ENCODE peak calls at places on chromosome 19, in eight cellular contexts. J is BE2C, S is GM23338, E is breast epithelium, M is AG09319, L is brain microvascular endothelial cell, K is neural crest cell, I is epithelial cell of esophagus. N is an unnamed sample.

GRCh38 chr19:33377586-33378475 is 4.3 kb downstream of the CEBPG start:
- DNase-seq in J (peak), S (no peak), E (no peak), M (no peak), L (no peak), K (no peak), I (no peak), N (peak)

GRCh38 chr19:8505680-8506401 is 3.4 kb upstream of the PRAM1 start:
- DNase-seq in J (peak), S (peak), E (peak), M (no peak), L (peak), K (peak), I (peak), N (peak)

GRCh38 chr19:45667620-45668341 is at the start of gene GIPR:
- DNase-seq in J (peak), S (peak), E (peak), M (no peak), L (peak), K (peak), I (peak), N (peak)

GRCh38 chr19:5572556-5573286 is 5.0 kb upstream of the TINCR start:
- DNase-seq in J (no peak), S (no peak), E (no peak), M (no peak), L (no peak), K (no peak), I (no peak), N (no peak)

GRCh38 chr19:41161903-41162302 is 31.1 kb upstream of the CYP2S1 start:
- DNase-seq in J (peak), S (peak), E (no peak), M (no peak), L (no peak), K (no peak), I (no peak), N (no peak)

GRCh38 chr19:34184880-34185491 is 12.7 kb downstream of the LSM14A start:
- DNase-seq in J (no peak), S (no peak), E (no peak), M (no peak), L (no peak), K (no peak), I (no peak), N (peak)

GRCh38 chr19:14786421-14786851 is 8.1 kb upstream of the ADGRE2 start:
- DNase-seq in J (peak), S (peak), E (no peak), M (no peak), L (no peak), K (peak), I (no peak), N (no peak)

GRCh38 chr19:21135433-21135832 is 6.4 kb upstream of the ZNF431 start:
- DNase-seq in J (no peak), S (no peak), E (no peak), M (no peak), L (no peak), K (no peak), I (no peak), N (no peak)

GRCh38 chr19:43983912-43984686 is at the start of gene ZNF155:
- DNase-seq in J (peak), S (peak), E (peak), M (peak), L (peak), K (peak), I (peak), N (peak)

GRCh38 chr19:2059422-2060201 is 8.6 kb upstream of the MKNK2 start:
- DNase-seq in J (peak), S (no peak), E (peak), M (peak), L (peak), K (peak), I (peak), N (peak)

GRCh38 chr19:7182489-7182888 is 111.7 kb downstream of the INSR start:
- DNase-seq in J (no peak), S (no peak), E (no peak), M (no peak), L (no peak), K (no peak), I (no peak), N (no peak)

GRCh38 chr19:736125-736524 is 14.8 kb upstream of the MISP start:
- DNase-seq in J (no peak), S (no peak), E (no peak), M (no peak), L (no peak), K (no peak), I (no peak), N (no peak)

GRCh38 chr19:734716-735115 is 16.2 kb upstream of the MISP start:
- DNase-seq in J (no peak), S (no peak), E (no peak), M (no peak), L (no peak), K (no peak), I (no peak), N (no peak)

GRCh38 chr19:739998-740715 is 10.8 kb upstream of the MISP start:
- DNase-seq in J (no peak), S (no peak), E (no peak), M (no peak), L (no peak), K (no peak), I (no peak), N (no peak)

GRCh38 chr19:738509-739128 is 12.3 kb upstream of the MISP start:
- DNase-seq in J (no peak), S (no peak), E (no peak), M (no peak), L (no peak), K (no peak), I (no peak), N (no peak)

GRCh38 chr19:737591-738093 is 13.3 kb upstream of the MISP start:
- DNase-seq in J (peak), S (peak), E (no peak), M (no peak), L (no peak), K (peak), I (peak), N (peak)
- TF ChIP-seq CTCF in J (peak), S (peak), E (peak), M (peak), L (peak), K (peak), I (peak), N (peak)

GRCh38 chr19:31985001-31985605 is 360.3 kb upstream of the ZNF507 start:
- DNase-seq in J (no peak), S (no peak), E (no peak), M (no peak), L (no peak), K (no peak), I (no peak), N (no peak)

GRCh38 chr19:31983647-31984046 is 361.8 kb upstream of the ZNF507 start:
- DNase-seq in J (no peak), S (no peak), E (no peak), M (no peak), L (no peak), K (no peak), I (no peak), N (no peak)

GRCh38 chr19:31991984-31992655 is 353.3 kb upstream of the ZNF507 start:
- DNase-seq in J (no peak), S (no peak), E (no peak), M (no peak), L (no peak), K (no peak), I (no peak), N (no peak)

GRCh38 chr19:31992750-31993149 is 352.7 kb upstream of the ZNF507 start:
- DNase-seq in J (no peak), S (no peak), E (no peak), M (no peak), L (no peak), K (no peak), I (no peak), N (no peak)

GRCh38 chr19:31988256-31988655 is 357.2 kb upstream of the ZNF507 start:
- DNase-seq in J (no peak), S (no peak), E (no peak), M (no peak), L (no peak), K (no peak), I (no peak), N (no peak)
- TF ChIP-seq CTCF in J (no peak), S (no peak), E (no peak), M (no peak), L (no peak), K (no peak), I (no peak), N (no peak)

GRCh38 chr19:843180-843835 is 2.5 kb downstream of the PRTN3 start:
- DNase-seq in J (no peak), S (peak), E (no peak), M (no peak), L (no peak), K (no peak), I (peak), N (no peak)
- TF ChIP-seq CTCF in J (peak), S (no peak), E (no peak), M (no peak), L (peak), K (peak), I (peak), N (no peak)

GRCh38 chr19:56667311-56667870 is 4.2 kb downstream of the ZNF835 start:
- DNase-seq in J (no peak), S (no peak), E (no peak), M (no peak), L (no peak), K (no peak), I (no peak), N (no peak)

GRCh38 chr19:56668676-56669075 is 2.9 kb downstream of the ZNF835 start:
- DNase-seq in J (no peak), S (no peak), E (no peak), M (no peak), L (no peak), K (no peak), I (no peak), N (no peak)

GRCh38 chr19:56670961-56671612 is 470 bp downstream of the ZNF835 start:
- DNase-seq in J (no peak), S (no peak), E (no peak), M (no peak), L (no peak), K (no peak), I (no peak), N (no peak)

GRCh38 chr19:56671613-56671994 is at the start of gene ZNF835:
- DNase-seq in J (no peak), S (peak), E (peak), M (no peak), L (peak), K (no peak), I (peak), N (peak)

GRCh38 chr19:56670401-56670960 is 1.1 kb downstream of the ZNF835 start:
- DNase-seq in J (no peak), S (no peak), E (no peak), M (no peak), L (no peak), K (no peak), I (no peak), N (no peak)
- TF ChIP-seq CTCF in J (no peak), S (no peak), E (no peak), M (no peak), L (no peak), K (no peak), I (no peak), N (no peak)

DNA sequence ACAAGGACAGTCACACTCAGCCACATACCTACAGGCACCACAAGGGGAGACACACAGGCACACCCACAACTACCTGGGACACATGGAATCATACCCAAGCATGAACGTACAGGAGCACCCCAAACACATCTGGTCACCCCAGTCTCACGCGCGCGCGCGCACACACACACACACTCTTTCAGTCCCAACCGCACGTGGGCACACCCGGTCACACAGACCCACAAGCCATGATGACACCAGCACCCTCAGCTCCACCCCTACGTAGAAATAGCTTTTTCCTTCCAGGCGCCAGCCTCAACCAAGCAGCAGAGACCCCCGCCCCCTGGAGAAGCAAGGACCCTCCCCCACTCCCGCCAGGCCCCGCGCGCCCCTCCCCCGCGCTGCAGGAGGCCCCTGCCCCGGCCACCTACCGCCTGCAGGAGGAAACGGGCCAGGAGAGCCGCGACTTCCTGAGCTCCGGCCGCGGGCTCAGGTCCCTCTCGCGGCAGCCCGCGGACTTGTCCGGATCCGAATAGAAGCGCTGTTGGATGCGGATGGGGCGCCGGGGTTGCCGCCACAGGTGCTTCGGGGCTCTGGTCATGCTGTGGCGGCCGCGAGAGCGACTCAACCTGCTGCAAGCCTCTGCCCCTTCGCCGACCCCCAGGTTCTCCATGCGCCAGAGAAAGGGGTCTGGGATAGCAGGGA is 6.4 kb upstream of the PDE4C start:
- DNase-seq in J (peak), S (peak), E (no peak), M (no peak), L (no peak), K (no peak), I (peak), N (no peak)
- TF ChIP-seq CTCF in J (peak), S (peak), E (no peak), M (no peak), L (peak), K (peak), I (no peak), N (no peak)

DNA sequence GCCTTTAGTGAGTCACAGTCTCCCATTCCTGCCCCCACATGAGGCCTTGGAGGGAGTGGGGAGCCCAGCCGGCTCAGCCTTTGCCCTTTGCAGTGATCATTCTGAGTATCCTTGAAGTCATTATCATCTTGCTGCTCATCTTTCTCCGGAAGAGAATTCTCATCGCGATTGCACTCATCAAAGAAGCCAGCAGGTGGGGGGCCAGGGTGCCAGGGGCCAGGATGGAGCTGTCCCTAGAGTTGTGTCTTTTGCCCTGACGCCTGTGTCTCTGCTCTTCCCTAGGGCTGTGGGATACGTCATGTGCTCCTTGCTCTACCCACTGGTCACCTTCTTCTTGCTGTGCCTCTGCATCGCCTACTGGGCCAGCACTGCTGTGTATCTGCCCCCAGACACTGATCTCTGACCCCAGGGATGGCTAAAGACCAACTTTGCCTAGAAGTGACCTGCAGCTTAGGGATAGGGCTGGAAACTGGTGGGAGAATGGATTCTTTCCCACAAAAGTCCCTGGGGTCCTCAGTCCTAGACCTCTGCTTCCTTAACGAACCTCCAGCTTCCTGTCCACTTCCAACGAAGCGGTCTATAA is 9.6 kb downstream of the SLC44A2 start:
- DNase-seq in J (no peak), S (peak), E (no peak), M (no peak), L (no peak), K (no peak), I (no peak), N (no peak)
- TF ChIP-seq CTCF in J (no peak), S (no peak), E (no peak), M (no peak), L (no peak), K (no peak), I (no peak), N (no peak)

DNA sequence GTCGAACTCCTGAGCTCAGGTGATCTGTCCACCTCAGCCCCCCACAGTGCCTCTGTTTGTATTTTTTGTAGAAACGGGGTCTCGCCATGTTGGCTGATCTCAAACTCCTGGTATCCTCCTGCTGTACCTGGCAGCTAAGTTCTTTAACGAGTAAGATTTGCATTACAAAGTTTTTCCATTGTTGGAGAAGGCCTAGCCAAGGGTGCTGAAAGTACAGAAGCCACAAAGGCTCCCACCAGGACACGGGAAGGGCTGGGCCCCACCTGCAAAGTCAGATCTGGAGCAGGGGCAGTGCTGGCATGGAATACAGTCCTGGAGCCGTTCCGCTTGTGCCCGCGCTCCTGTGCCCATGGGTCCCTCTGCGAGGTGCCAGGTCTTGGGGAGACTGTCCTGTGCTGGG is 12.1 kb downstream of the FZR1 start:
- DNase-seq in J (no peak), S (peak), E (no peak), M (no peak), L (no peak), K (no peak), I (no peak), N (no peak)
- TF ChIP-seq CTCF in J (no peak), S (no peak), E (no peak), M (no peak), L (no peak), K (no peak), I (no peak), N (no peak)

GRCh38 chr19:36330226-36330625 is 48.8 kb downstream of the ZFP14 start:
- DNase-seq in J (no peak), S (no peak), E (no peak), M (no peak), L (no peak), K (no peak), I (no peak), N (no peak)
- TF ChIP-seq CTCF in J (no peak), S (no peak), E (no peak), M (no peak), L (no peak), K (no peak), I (no peak), N (no peak)

GRCh38 chr19:29587059-29587458 is 19.0 kb upstream of the POP4 start:
- DNase-seq in J (no peak), S (no peak), E (no peak), M (no peak), L (no peak), K (no peak), I (no peak), N (no peak)

GRCh38 chr19:29587518-29587986 is 18.5 kb upstream of the POP4 start:
- DNase-seq in J (no peak), S (no peak), E (no peak), M (no peak), L (peak), K (no peak), I (peak), N (peak)

GRCh38 chr19:29588095-29588494 is 18.0 kb upstream of the POP4 start:
- DNase-seq in J (no peak), S (no peak), E (no peak), M (no peak), L (no peak), K (no peak), I (no peak), N (no peak)

GRCh38 chr19:29583196-29584006 is 22.7 kb upstream of the POP4 start:
- DNase-seq in J (no peak), S (no peak), E (no peak), M (no peak), L (no peak), K (no peak), I (peak), N (peak)

DNA sequence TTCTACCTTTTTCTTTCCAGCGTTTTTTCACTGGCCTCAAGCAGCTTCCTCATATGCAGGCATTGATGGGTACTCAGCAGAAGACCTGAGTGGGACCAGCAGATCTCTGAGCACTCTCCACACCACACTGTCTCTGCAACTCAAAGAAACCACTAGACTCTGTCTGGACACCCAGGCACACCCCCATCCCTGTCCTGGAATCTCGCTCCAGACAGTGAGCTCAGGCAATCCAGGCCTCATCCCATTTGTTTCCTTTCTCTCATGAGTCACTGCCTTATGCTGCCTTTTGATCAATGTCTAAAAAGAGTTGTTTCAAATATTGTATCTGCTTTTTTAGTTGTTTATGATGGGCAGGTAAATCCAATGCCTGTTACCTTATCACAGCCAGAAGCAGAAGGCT is 19.7 kb upstream of the POP4 start:
- DNase-seq in J (no peak), S (no peak), E (no peak), M (no peak), L (no peak), K (no peak), I (no peak), N (peak)
- TF ChIP-seq CTCF in J (no peak), S (no peak), E (no peak), M (no peak), L (no peak), K (no peak), I (no peak), N (no peak)